ENCODE peak calls at places on chromosomes 5 and 9, in eight cellular contexts. One of them, this sample, is unnamed.

GRCh38 chr5:92177926-92178487 is 794.9 kb upstream of the ARRDC3 start:
- DNase-seq in neural progenitor cell: no peak
- DNase-seq in AG09309: peak
- DNase-seq in GM23248: peak
- DNase-seq in mucosa of gallbladder: no peak
- DNase-seq in left kidney: no peak
- DNase-seq in NCI-H1694: no peak
- DNase-seq in NCI-H2081: no peak
- DNase-seq in this sample: no peak

GRCh38 chr5:69213513-69214215 is 21.0 kb upstream of the CDK7 start:
- DNase-seq in neural progenitor cell: no peak
- DNase-seq in AG09309: no peak
- DNase-seq in GM23248: peak
- DNase-seq in mucosa of gallbladder: no peak
- DNase-seq in left kidney: no peak
- DNase-seq in NCI-H1694: no peak
- DNase-seq in NCI-H2081: no peak
- DNase-seq in this sample: no peak

GRCh38 chr9:18441245-18441644 is 32.7 kb upstream of the ADAMTSL1 start:
- DNase-seq in neural progenitor cell: no peak
- DNase-seq in AG09309: no peak
- DNase-seq in GM23248: peak
- DNase-seq in mucosa of gallbladder: no peak
- DNase-seq in left kidney: no peak
- DNase-seq in NCI-H1694: no peak
- DNase-seq in NCI-H2081: no peak
- DNase-seq in this sample: no peak

GRCh38 chr5:150599917-150600511 is 40.4 kb upstream of the SYNPO start:
- DNase-seq in neural progenitor cell: no peak
- DNase-seq in AG09309: no peak
- DNase-seq in GM23248: peak
- DNase-seq in mucosa of gallbladder: peak
- DNase-seq in left kidney: no peak
- DNase-seq in NCI-H1694: peak
- DNase-seq in NCI-H2081: peak
- DNase-seq in this sample: no peak

GRCh38 chr9:135948446-135948845 is 12.7 kb downstream of the UBAC1 start:
- DNase-seq in neural progenitor cell: no peak
- DNase-seq in AG09309: no peak
- DNase-seq in GM23248: no peak
- DNase-seq in mucosa of gallbladder: no peak
- DNase-seq in left kidney: no peak
- DNase-seq in NCI-H1694: no peak
- DNase-seq in NCI-H2081: no peak
- DNase-seq in this sample: no peak

GRCh38 chr9:19788614-19789271 is at the start of gene SLC24A2:
- DNase-seq in neural progenitor cell: peak
- DNase-seq in AG09309: no peak
- DNase-seq in GM23248: no peak
- DNase-seq in mucosa of gallbladder: no peak
- DNase-seq in left kidney: peak
- DNase-seq in NCI-H1694: no peak
- DNase-seq in NCI-H2081: peak
- DNase-seq in this sample: no peak

GRCh38 chr5:39519566-39520231 is 94.9 kb upstream of the DAB2 start:
- DNase-seq in neural progenitor cell: no peak
- DNase-seq in AG09309: peak
- DNase-seq in GM23248: peak
- DNase-seq in mucosa of gallbladder: no peak
- DNase-seq in left kidney: peak
- DNase-seq in NCI-H1694: no peak
- DNase-seq in NCI-H2081: no peak
- DNase-seq in this sample: no peak

GRCh38 chr5:76715734-76716455 is at the start of gene F2R:
- DNase-seq in neural progenitor cell: peak
- DNase-seq in AG09309: no peak
- DNase-seq in GM23248: peak
- DNase-seq in mucosa of gallbladder: peak
- DNase-seq in left kidney: peak
- DNase-seq in NCI-H1694: no peak
- DNase-seq in NCI-H2081: peak
- DNase-seq in this sample: peak

GRCh38 chr5:45800331-45800730 is 104.2 kb upstream of the HCN1 start:
- DNase-seq in neural progenitor cell: no peak
- DNase-seq in AG09309: no peak
- DNase-seq in GM23248: no peak
- DNase-seq in mucosa of gallbladder: no peak
- DNase-seq in left kidney: no peak
- DNase-seq in NCI-H1694: no peak
- DNase-seq in NCI-H2081: no peak
- DNase-seq in this sample: no peak

GRCh38 chr5:81235287-81236072 is 2.4 kb downstream of the CKMT2 start:
- DNase-seq in neural progenitor cell: no peak
- DNase-seq in AG09309: no peak
- DNase-seq in GM23248: no peak
- DNase-seq in mucosa of gallbladder: no peak
- DNase-seq in left kidney: no peak
- DNase-seq in NCI-H1694: no peak
- DNase-seq in NCI-H2081: no peak
- DNase-seq in this sample: no peak

GRCh38 chr9:136754626-136755284 is 3.3 kb downstream of the LCN8 start:
- DNase-seq in neural progenitor cell: peak
- DNase-seq in AG09309: no peak
- DNase-seq in GM23248: no peak
- DNase-seq in mucosa of gallbladder: no peak
- DNase-seq in left kidney: no peak
- DNase-seq in NCI-H1694: no peak
- DNase-seq in NCI-H2081: no peak
- DNase-seq in this sample: no peak